ENCODE peak calls at places on chromosomes 12 and 14, in four cellular contexts. One of them, this sample, is unnamed.
A peak's percentile ranks its signal among the peaks of the same experiment; 100 is the strongest.

GRCh38 chr14:21044106-21044618 is 2.0 kb downstream of the RNASE7 start:
- DNase-seq in WTC11: no peak
- DNase-seq in cardiac muscle cell: no peak
- DNase-seq in GM23338: no peak
- DNase-seq in this sample: no peak

GRCh38 chr12:131872154-131873046 is 22.0 kb upstream of the ULK1 start:
- DNase-seq in WTC11: no peak
- DNase-seq in cardiac muscle cell: no peak
- DNase-seq in GM23338: no peak
- DNase-seq in this sample: no peak

GRCh38 chr12:52952082-52952801 is 3.3 kb downstream of the KRT18 start:
- DNase-seq in WTC11: peak; percentile 44
- DNase-seq in cardiac muscle cell: no peak
- DNase-seq in GM23338: no peak
- DNase-seq in this sample: no peak

GRCh38 chr12:102675672-102676071 is 195.3 kb upstream of the IGF1 start:
- DNase-seq in WTC11: no peak
- DNase-seq in cardiac muscle cell: no peak
- DNase-seq in GM23338: no peak
- DNase-seq in this sample: no peak

GRCh38 chr12:55830601-55831406 is 1.4 kb upstream of the DNAJC14 start:
- DNase-seq in WTC11: peak; percentile 69
- DNase-seq in cardiac muscle cell: peak; percentile 68
- DNase-seq in GM23338: peak; percentile 72
- DNase-seq in this sample: peak; percentile 60

GRCh38 chr14:64720190-64720589 is 16.0 kb downstream of the PLEKHG3 start:
- DNase-seq in WTC11: peak; percentile 5
- DNase-seq in cardiac muscle cell: no peak
- DNase-seq in GM23338: no peak
- DNase-seq in this sample: no peak

GRCh38 chr14:92558319-92558718 is 44.7 kb downstream of the RIN3 start:
- DNase-seq in WTC11: no peak
- DNase-seq in cardiac muscle cell: no peak
- DNase-seq in GM23338: no peak
- DNase-seq in this sample: no peak

GRCh38 chr12:65022441-65022840 is 98.7 kb downstream of the WIF1 start:
- DNase-seq in WTC11: no peak
- DNase-seq in cardiac muscle cell: no peak
- DNase-seq in GM23338: no peak
- DNase-seq in this sample: no peak

GRCh38 chr12:90499793-90500192 is 455.2 kb downstream of the CCER1 start:
- DNase-seq in WTC11: no peak
- DNase-seq in cardiac muscle cell: no peak
- DNase-seq in GM23338: no peak
- DNase-seq in this sample: no peak

GRCh38 chr14:65472189-65472588 is 59.7 kb downstream of the FUT8 start:
- DNase-seq in WTC11: peak; percentile 16
- DNase-seq in cardiac muscle cell: peak; percentile 35
- DNase-seq in GM23338: peak; percentile 75
- DNase-seq in this sample: no peak

GRCh38 chr14:101554991-101555668 is 6.2 kb upstream of the DIO3 start:
- DNase-seq in WTC11: no peak
- DNase-seq in cardiac muscle cell: no peak
- DNase-seq in GM23338: no peak
- DNase-seq in this sample: no peak

GRCh38 chr12:124621296-124621660 is 53.9 kb upstream of the NCOR2 start:
- DNase-seq in WTC11: peak; percentile 38
- DNase-seq in cardiac muscle cell: no peak
- DNase-seq in GM23338: peak; percentile 57
- DNase-seq in this sample: no peak

GRCh38 chr12:81797100-81797499 is 38.0 kb upstream of the PPFIA2 start:
- DNase-seq in WTC11: no peak
- DNase-seq in cardiac muscle cell: peak; percentile 33
- DNase-seq in GM23338: peak; percentile 71
- DNase-seq in this sample: no peak

GRCh38 chr14:32078030-32078793 is 1.1 kb downstream of the ARHGAP5 start:
- DNase-seq in WTC11: no peak
- DNase-seq in cardiac muscle cell: peak; percentile 51
- DNase-seq in GM23338: peak; percentile 8
- DNase-seq in this sample: peak; percentile 11

GRCh38 chr14:101502761-101503392 is 58.4 kb upstream of the DIO3 start:
- DNase-seq in WTC11: no peak
- DNase-seq in cardiac muscle cell: no peak
- DNase-seq in GM23338: no peak
- DNase-seq in this sample: no peak

GRCh38 chr12:11649413-11650278 is at the start of gene ETV6:
- DNase-seq in WTC11: peak; percentile 48
- DNase-seq in cardiac muscle cell: peak; percentile 84
- DNase-seq in GM23338: peak; percentile 79
- DNase-seq in this sample: peak; percentile 71

GRCh38 chr14:87230726-87231125 is 762.3 kb downstream of the GALC start:
- DNase-seq in WTC11: no peak
- DNase-seq in cardiac muscle cell: no peak
- DNase-seq in GM23338: no peak
- DNase-seq in this sample: no peak
- TF ChIP-seq CTCF in WTC11: no peak
- TF ChIP-seq CTCF in cardiac muscle cell: no peak
- TF ChIP-seq CTCF in GM23338: no peak
- TF ChIP-seq CTCF in this sample: no peak

GRCh38 chr12:103964805-103965204 is 867 bp upstream of the TDG start:
- DNase-seq in WTC11: no peak
- DNase-seq in cardiac muscle cell: no peak
- DNase-seq in GM23338: no peak
- DNase-seq in this sample: no peak

GRCh38 chr12:103962493-103962892 is 3.2 kb upstream of the TDG start:
- DNase-seq in WTC11: no peak
- DNase-seq in cardiac muscle cell: no peak
- DNase-seq in GM23338: peak; percentile 43
- DNase-seq in this sample: no peak

GRCh38 chr12:103966736-103967135 is 1.1 kb downstream of the TDG start:
- DNase-seq in WTC11: no peak
- DNase-seq in cardiac muscle cell: peak; percentile 39
- DNase-seq in GM23338: no peak
- DNase-seq in this sample: no peak

GRCh38 chr12:103965255-103965589 is 450 bp upstream of the TDG start:
- DNase-seq in WTC11: no peak
- DNase-seq in cardiac muscle cell: no peak
- DNase-seq in GM23338: no peak
- DNase-seq in this sample: no peak

GRCh38 chr12:103965590-103966407 is at the start of gene TDG:
- DNase-seq in WTC11: peak; percentile 96
- DNase-seq in cardiac muscle cell: peak; percentile 98
- DNase-seq in GM23338: peak; percentile 99
- DNase-seq in this sample: peak; percentile 92
- TF ChIP-seq CTCF in WTC11: no peak
- TF ChIP-seq CTCF in cardiac muscle cell: no peak
- TF ChIP-seq CTCF in GM23338: no peak
- TF ChIP-seq CTCF in this sample: no peak

DNA sequence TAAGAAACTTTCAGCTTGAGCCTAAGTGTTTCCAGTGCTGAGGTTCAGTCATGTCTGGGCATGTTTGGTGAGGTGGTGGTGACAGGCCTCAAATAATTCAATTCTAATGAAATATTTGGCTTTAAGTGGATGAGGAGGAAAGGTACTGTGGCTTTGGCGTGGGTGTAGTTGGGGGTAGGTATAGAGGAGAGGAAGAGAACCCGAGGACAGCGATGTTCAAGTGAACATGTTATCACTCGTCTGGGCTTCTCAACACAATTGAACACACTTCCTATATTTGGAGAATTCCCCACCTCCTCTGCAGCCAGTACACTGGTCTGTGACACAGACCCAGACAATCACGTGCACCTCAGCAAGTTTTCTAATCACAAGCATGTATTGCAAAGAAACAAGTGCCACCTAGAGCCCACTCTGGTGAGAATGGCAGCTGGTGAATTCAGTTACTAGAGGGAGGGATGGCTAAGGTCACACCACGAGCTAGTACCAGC is 53.0 kb downstream of the IFNG-AS1 start:
- DNase-seq in WTC11: no peak
- DNase-seq in cardiac muscle cell: peak; percentile 80
- DNase-seq in GM23338: no peak
- DNase-seq in this sample: no peak
- TF ChIP-seq CTCF in WTC11: no peak
- TF ChIP-seq CTCF in cardiac muscle cell: no peak
- TF ChIP-seq CTCF in GM23338: no peak
- TF ChIP-seq CTCF in this sample: no peak

GRCh38 chr14:63713765-63714164 is 14.1 kb downstream of the SGPP1 start:
- DNase-seq in WTC11: no peak
- DNase-seq in cardiac muscle cell: no peak
- DNase-seq in GM23338: no peak
- DNase-seq in this sample: no peak

GRCh38 chr14:63713058-63713457 is 14.8 kb downstream of the SGPP1 start:
- DNase-seq in WTC11: no peak
- DNase-seq in cardiac muscle cell: no peak
- DNase-seq in GM23338: no peak
- DNase-seq in this sample: no peak

GRCh38 chr14:63712123-63712522 is 15.7 kb downstream of the SGPP1 start:
- DNase-seq in WTC11: no peak
- DNase-seq in cardiac muscle cell: no peak
- DNase-seq in GM23338: no peak
- DNase-seq in this sample: no peak

GRCh38 chr14:63717704-63718103 is 10.2 kb downstream of the SGPP1 start:
- DNase-seq in WTC11: no peak
- DNase-seq in cardiac muscle cell: peak; percentile 24
- DNase-seq in GM23338: peak; percentile 49
- DNase-seq in this sample: no peak
- TF ChIP-seq CTCF in WTC11: no peak
- TF ChIP-seq CTCF in cardiac muscle cell: no peak
- TF ChIP-seq CTCF in GM23338: no peak
- TF ChIP-seq CTCF in this sample: no peak

GRCh38 chr12:123457980-123458779 is at the start of gene SNRNP35:
- DNase-seq in WTC11: peak; percentile 75
- DNase-seq in cardiac muscle cell: peak; percentile 80
- DNase-seq in GM23338: peak; percentile 85
- DNase-seq in this sample: peak; percentile 73
- TF ChIP-seq CTCF in WTC11: no peak
- TF ChIP-seq CTCF in cardiac muscle cell: no peak
- TF ChIP-seq CTCF in GM23338: no peak
- TF ChIP-seq CTCF in this sample: no peak

This sample was measured in endothelial cell.